ENCODE peak calls at places on chromosomes 16 and 17, in six cellular contexts. D, V, T, G, X and W are unnamed samples.

GRCh38 chr17:64657610-64658125 is 4.4 kb downstream of the SMURF2 start:
- DNase-seq in G (no peak), V (no peak), X (no peak), D (no peak), T (no peak), W (no peak)

GRCh38 chr16:80627108-80627507 is 86.3 kb downstream of the DYNLRB2 start:
- DNase-seq in D (no peak), T (no peak), V (no peak), X (no peak), G (no peak), W (no peak)

GRCh38 chr17:40075216-40076100 is 12.7 kb downstream of the THRA start:
- DNase-seq in X (peak; percentile 58), G (no peak), V (peak; percentile 90), T (no peak), D (peak; percentile 73), W (peak; percentile 27)

GRCh38 chr16:69190598-69190997 is 3.6 kb downstream of the SNTB2 start:
- DNase-seq in T (no peak), X (no peak), V (no peak), G (no peak), D (no peak), W (no peak)

GRCh38 chr17:82570282-82570681 is 50.8 kb downstream of the FOXK2 start:
- DNase-seq in V (no peak), X (no peak), D (no peak), G (no peak), T (no peak), W (no peak)

GRCh38 chr16:11084484-11085024 is 140.2 kb downstream of the CLEC16A start:
- DNase-seq in G (peak; percentile 60), T (peak; percentile 71), D (peak; percentile 89), V (no peak), X (no peak), W (no peak)

GRCh38 chr16:57824880-57825279 is 22.6 kb upstream of the KIFC3 start:
- DNase-seq in G (no peak), X (no peak), D (no peak), T (no peak), V (no peak), W (no peak)

GRCh38 chr16:85924675-85925074 is 25.7 kb downstream of the IRF8 start:
- DNase-seq in G (peak; percentile 13), T (peak; percentile 6), V (no peak), D (peak; percentile 31), X (no peak), W (no peak)

GRCh38 chr17:27651411-27652345 is 20.7 kb downstream of the LGALS9 start:
- DNase-seq in V (peak; percentile 88), D (peak; percentile 33), T (no peak), X (peak; percentile 57), G (peak; percentile 44), W (no peak)

GRCh38 chr17:11644265-11645212 is 46.3 kb downstream of the DNAH9 start:
- DNase-seq in T (peak; percentile 15), X (peak; percentile 3), G (peak; percentile 58), V (peak; percentile 54), D (peak; percentile 42), W (peak; percentile 0)

GRCh38 chr17:76076765-76077581 is 2.0 kb upstream of the ZACN start:
- DNase-seq in G (no peak), X (no peak), V (peak; percentile 64), D (peak; percentile 14), T (no peak), W (no peak)

GRCh38 chr17:69179227-69179952 is 37.7 kb upstream of the ABCA6 start:
- DNase-seq in T (peak; percentile 31), G (peak; percentile 69), V (no peak), X (no peak), D (peak; percentile 26), W (no peak)

GRCh38 chr16:81731636-81732035 is 47.5 kb upstream of the PLCG2 start:
- DNase-seq in X (no peak), T (no peak), V (no peak), D (no peak), G (no peak), W (no peak)

GRCh38 chr16:84689126-84689525 is 10.7 kb upstream of the USP10 start:
- DNase-seq in G (peak; percentile 88), V (no peak), D (peak; percentile 93), T (peak; percentile 83), X (no peak), W (no peak)

GRCh38 chr17:28078443-28079229 is 36.2 kb downstream of the NLK start:
- DNase-seq in G (no peak), D (peak; percentile 43), V (no peak), X (no peak), T (no peak), W (no peak)

GRCh38 chr17:8405499-8406016 is 7.9 kb upstream of the RNF222 start:
- DNase-seq in V (no peak), X (no peak), G (no peak), D (no peak), T (no peak), W (no peak)

GRCh38 chr16:30723725-30724355 is 24.4 kb upstream of the PHKG2 start:
- DNase-seq in G (no peak), X (no peak), V (no peak), T (no peak), D (no peak), W (no peak)

GRCh38 chr16:906296-906695 is 64.5 kb downstream of the LMF1 start:
- DNase-seq in D (no peak), T (no peak), V (no peak), G (no peak), X (no peak), W (no peak)